ENCODE peak calls at places on chromosomes 5 and 9, in four cellular contexts. W, G, F and E are unnamed samples.

GRCh38 chr5:167582916-167583315 is 708.5 kb upstream of the WWC1 start:
- DNase-seq in W (no peak), F (no peak), G (no peak), E (no peak)

GRCh38 chr9:96395964-96396363 is 12.5 kb upstream of the SLC35D2 start:
- DNase-seq in W (no peak), F (no peak), G (peak), E (no peak)

GRCh38 chr5:179373101-179373934 is 28.1 kb upstream of the ADAMTS2 start:
- DNase-seq in G (no peak), F (no peak), W (no peak), E (no peak)

GRCh38 chr5:143569213-143569663 is 165.8 kb upstream of the NR3C1 start:
- DNase-seq in F (no peak), W (no peak), G (no peak), E (no peak)

GRCh38 chr5:141821430-141821925 is 56.7 kb downstream of the PCDH1 start:
- DNase-seq in G (peak), W (peak), F (peak), E (no peak)

GRCh38 chr5:107203231-107203630 is 467.5 kb downstream of the EFNA5 start:
- DNase-seq in W (no peak), F (no peak), G (no peak), E (no peak)

GRCh38 chr9:107637421-107638420 is 148.2 kb upstream of the KLF4 start:
- DNase-seq in G (peak), W (peak), F (no peak), E (peak)

GRCh38 chr5:109409061-109409843 is 522 bp downstream of the PJA2 start:
- DNase-seq in G (peak), W (peak), F (peak), E (peak)

GRCh38 chr5:121731377-121731776 is 120.3 kb upstream of the FTMT start:
- DNase-seq in G (no peak), F (no peak), W (no peak), E (no peak)

GRCh38 chr5:80825780-80826460 is 134.2 kb upstream of the RASGRF2 start:
- DNase-seq in W (no peak), G (no peak), F (no peak), E (no peak)

GRCh38 chr5:150352531-150353394 is 4.7 kb upstream of the TCOF1 start:
- DNase-seq in W (no peak), F (no peak), G (no peak), E (no peak)

GRCh38 chr5:123549256-123549904 is 37.4 kb downstream of the CSNK1G3 start:
- DNase-seq in W (no peak), F (no peak), G (no peak), E (peak)

GRCh38 chr5:115068239-115069086 is 101.2 kb downstream of the TRIM36 start:
- DNase-seq in F (peak), W (peak), G (no peak), E (peak)

GRCh38 chr9:114314881-114315722 is 7.8 kb upstream of the ORM1 start:
- DNase-seq in W (no peak), G (no peak), F (no peak), E (no peak)

GRCh38 chr5:53463909-53464621 is 16.4 kb upstream of the FST start:
- DNase-seq in F (no peak), W (no peak), G (no peak), E (no peak)

GRCh38 chr5:38783011-38783551 is 62.7 kb upstream of the OSMR start:
- DNase-seq in F (no peak), W (peak), G (no peak), E (no peak)

GRCh38 chr9:33229359-33230120 is 10.4 kb upstream of the SPINK4 start:
- DNase-seq in F (peak), W (no peak), G (no peak), E (no peak)

GRCh38 chr5:167626341-167627118 is 664.9 kb upstream of the WWC1 start:
- DNase-seq in G (peak), W (no peak), F (no peak), E (no peak)

GRCh38 chr5:43316421-43316820 is 3.2 kb upstream of the HMGCS1 start:
- DNase-seq in G (no peak), F (no peak), W (no peak), E (no peak)

GRCh38 chr5:114952876-114953275 is 216.8 kb downstream of the TRIM36 start:
- DNase-seq in G (no peak), W (no peak), F (no peak), E (no peak)

GRCh38 chr5:176545737-176546509 is 3.2 kb upstream of the CDHR2 start:
- DNase-seq in F (no peak), W (no peak), G (no peak), E (no peak)

GRCh38 chr9:121837113-121838010 is 185.9 kb downstream of the DAB2IP start:
- DNase-seq in F (no peak), W (no peak), G (no peak), E (no peak)

GRCh38 chr9:4424891-4425290 is 65.4 kb upstream of the SLC1A1 start:
- DNase-seq in F (no peak), G (no peak), W (no peak), E (no peak)

GRCh38 chr5:89728750-89729149 is 680.8 kb downstream of the CETN3 start:
- DNase-seq in W (no peak), G (no peak), F (no peak), E (no peak)

GRCh38 chr5:138918680-138919079 is 43.5 kb upstream of the LRRTM2 start:
- DNase-seq in F (no peak), W (no peak), G (no peak), E (no peak)

GRCh38 chr9:109098221-109098959 is 21.4 kb downstream of the TMEM245 start:
- DNase-seq in W (no peak), F (no peak), G (peak), E (no peak)

GRCh38 chr9:111962021-111962420 is 65.4 kb downstream of the UGCG start:
- DNase-seq in G (no peak), W (no peak), F (no peak), E (no peak)

GRCh38 chr5:57117601-57118000 is 56.3 kb upstream of the GPBP1 start:
- DNase-seq in G (no peak), W (no peak), F (no peak), E (no peak)

GRCh38 chr5:126339215-126339805 is 83.9 kb upstream of the GRAMD2B start:
- DNase-seq in W (peak), F (peak), G (peak), E (peak)

GRCh38 chr5:114358329-114358728 is 3.5 kb upstream of the KCNN2 start:
- DNase-seq in F (no peak), G (no peak), W (no peak), E (no peak)

GRCh38 chr5:130323804-130324454 is 419.7 kb downstream of the CHSY3 start:
- DNase-seq in G (no peak), F (no peak), W (no peak), E (peak)

GRCh38 chr5:67360047-67360446 is 163.4 kb upstream of the CD180 start:
- DNase-seq in F (no peak), G (no peak), W (no peak), E (no peak)

GRCh38 chr5:128007939-128008338 is 75.6 kb upstream of the SLC12A2 start:
- DNase-seq in W (no peak), F (no peak), G (no peak), E (no peak)

GRCh38 chr9:133396952-133397351 is 20.8 kb downstream of the STKLD1 start:
- DNase-seq in F (no peak), W (no peak), G (peak), E (no peak)

GRCh38 chr9:122053056-122053455 is 40.1 kb downstream of the TTLL11 start:
- DNase-seq in G (no peak), W (no peak), F (no peak), E (no peak)

GRCh38 chr9:95085861-95086563 is 231.5 kb downstream of the FANCC start:
- DNase-seq in W (no peak), G (no peak), F (no peak), E (no peak)

GRCh38 chr5:73336366-73336765 is 112.2 kb downstream of the FOXD1 start:
- DNase-seq in G (no peak), F (no peak), W (no peak), E (no peak)

DNA sequence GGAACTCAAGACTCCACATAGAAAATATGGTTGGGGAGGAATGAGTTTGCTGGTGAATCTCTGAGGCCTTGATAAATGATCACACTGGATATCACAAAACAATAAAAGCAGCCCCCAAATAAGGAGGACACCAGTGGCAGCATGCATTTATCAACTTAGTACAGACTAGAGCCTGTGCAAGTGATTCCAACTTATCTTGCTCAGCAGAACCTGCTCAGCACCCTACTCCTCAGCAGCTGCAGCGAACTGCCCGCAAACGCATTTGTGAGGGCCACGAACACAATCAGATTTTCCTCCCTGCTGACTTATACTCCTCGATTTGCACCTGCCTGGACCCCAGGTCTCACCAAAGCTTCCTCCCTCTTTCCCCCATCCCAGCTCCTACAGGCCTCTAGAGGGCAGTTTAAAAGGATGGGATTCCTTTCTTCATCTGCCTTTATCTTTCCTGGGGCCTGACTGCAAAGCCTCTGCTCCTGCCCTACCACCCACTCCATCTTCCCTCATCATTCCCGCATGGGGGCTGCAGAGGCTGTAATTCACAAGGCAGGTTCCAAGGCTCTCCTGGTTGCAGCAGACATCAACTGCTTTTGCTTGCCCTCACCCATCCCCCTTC is 41.2 kb downstream of the ANKS6 start:
- DNase-seq in G (no peak), W (no peak), F (no peak), E (no peak)
- TF ChIP-seq CTCF in G (peak), W (no peak), F (no peak), E (no peak)

DNA sequence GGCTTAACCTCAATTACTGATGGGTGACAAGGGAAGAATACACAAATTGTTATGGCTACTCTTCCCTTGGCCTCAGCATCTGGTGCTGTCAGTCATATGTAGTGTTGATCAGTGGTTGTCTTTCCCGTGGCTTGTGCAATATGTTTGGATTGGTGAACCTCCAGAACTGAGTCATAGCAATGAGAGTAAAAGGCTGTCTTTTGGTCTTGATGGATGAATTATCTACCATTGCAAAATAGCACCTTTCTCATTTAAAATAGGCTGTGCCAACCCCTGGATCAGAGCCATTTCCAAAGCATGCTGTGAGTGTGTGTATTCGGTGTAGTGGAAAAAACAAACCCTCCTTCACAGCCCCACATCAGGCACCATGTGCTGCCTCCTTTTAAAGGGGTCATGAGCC is 14.6 kb upstream of the F2R start:
- DNase-seq in F (no peak), G (no peak), W (no peak), E (no peak)
- TF ChIP-seq CTCF in F (no peak), G (no peak), W (no peak), E (no peak)

DNA sequence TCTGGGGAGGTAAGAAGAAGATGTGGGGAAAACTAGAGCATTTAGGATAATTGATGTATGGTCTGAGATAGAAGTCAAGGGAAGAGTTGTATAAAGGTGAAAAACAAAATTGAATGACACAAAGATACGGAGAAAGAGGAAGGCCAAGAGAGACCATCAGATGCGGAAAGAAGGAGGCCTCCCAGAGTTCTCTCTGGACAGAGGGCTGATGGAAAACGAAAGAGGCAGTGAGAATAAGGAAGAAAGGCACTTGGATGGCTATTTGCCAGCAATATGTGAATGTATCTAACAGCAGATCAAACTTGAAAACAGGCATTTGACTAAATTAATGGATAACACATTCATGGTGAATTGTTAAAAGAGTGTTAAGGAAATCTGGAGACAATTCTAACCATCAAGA is 2.4 kb upstream of the DOCK8 start:
- DNase-seq in F (no peak), W (no peak), G (no peak), E (no peak)
- TF ChIP-seq CTCF in F (no peak), W (no peak), G (no peak), E (no peak)

GRCh38 chr9:130430734-130431535 is 13.8 kb upstream of the ASS1 start:
- DNase-seq in G (no peak), W (no peak), F (no peak), E (no peak)

GRCh38 chr9:130433168-130433946 is 11.4 kb upstream of the ASS1 start:
- DNase-seq in F (no peak), W (no peak), G (peak), E (peak)

GRCh38 chr9:130432796-130433167 is 12.0 kb upstream of the ASS1 start:
- DNase-seq in F (no peak), G (peak), W (no peak), E (no peak)

GRCh38 chr9:130431536-130432303 is 13.0 kb upstream of the ASS1 start:
- DNase-seq in W (no peak), F (no peak), G (no peak), E (no peak)

GRCh38 chr9:130432362-130432761 is 12.4 kb upstream of the ASS1 start:
- DNase-seq in G (no peak), F (no peak), W (no peak), E (no peak)
- TF ChIP-seq CTCF in G (no peak), F (peak), W (peak), E (peak)

GRCh38 chr5:5063533-5063953 is 76.6 kb upstream of the ADAMTS16 start:
- DNase-seq in W (no peak), G (peak), F (no peak), E (no peak)
- TF ChIP-seq CTCF in W (peak), G (peak), F (peak), E (peak)

GRCh38 chr5:147509710-147510651 is at the start of gene DPYSL3:
- DNase-seq in F (peak), G (peak), W (no peak), E (peak)
- TF ChIP-seq CTCF in F (peak), G (peak), W (peak), E (no peak)

DNA sequence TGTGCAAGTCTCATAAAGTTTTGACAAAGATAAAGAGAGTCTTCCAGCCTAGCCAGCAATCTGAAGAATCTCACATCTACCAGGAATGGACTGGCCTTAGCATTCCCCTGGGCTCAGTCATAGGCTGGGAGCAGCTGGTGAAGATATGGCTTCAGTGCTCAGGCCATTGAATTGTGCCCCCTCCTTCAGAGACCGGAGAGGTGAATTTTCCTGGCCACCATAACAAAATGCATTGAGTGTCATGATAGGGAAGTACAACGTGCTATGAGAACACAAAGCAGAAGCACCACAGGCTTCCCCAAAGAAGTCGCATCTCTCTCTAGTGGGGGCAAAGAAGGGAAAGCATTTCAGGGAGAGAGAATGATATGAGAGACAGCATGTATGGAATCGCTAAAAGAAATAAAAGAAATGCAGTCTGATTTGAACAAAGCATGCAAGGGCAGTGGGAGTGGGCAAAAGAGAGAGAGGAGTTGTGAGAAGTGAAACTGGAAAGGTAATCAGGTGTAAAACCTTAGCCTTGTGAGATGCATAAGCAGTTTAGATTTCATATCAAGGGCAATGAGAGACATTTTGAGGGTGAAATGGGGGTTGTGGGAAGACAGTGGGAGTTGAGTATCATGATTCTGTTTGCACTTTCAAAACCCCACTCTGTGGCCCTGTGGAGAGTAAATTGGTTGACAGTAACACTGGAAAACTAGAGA is 57.1 kb upstream of the NMUR2 start:
- DNase-seq in W (no peak), F (no peak), G (no peak), E (no peak)
- TF ChIP-seq CTCF in W (no peak), F (no peak), G (no peak), E (no peak)

DNA sequence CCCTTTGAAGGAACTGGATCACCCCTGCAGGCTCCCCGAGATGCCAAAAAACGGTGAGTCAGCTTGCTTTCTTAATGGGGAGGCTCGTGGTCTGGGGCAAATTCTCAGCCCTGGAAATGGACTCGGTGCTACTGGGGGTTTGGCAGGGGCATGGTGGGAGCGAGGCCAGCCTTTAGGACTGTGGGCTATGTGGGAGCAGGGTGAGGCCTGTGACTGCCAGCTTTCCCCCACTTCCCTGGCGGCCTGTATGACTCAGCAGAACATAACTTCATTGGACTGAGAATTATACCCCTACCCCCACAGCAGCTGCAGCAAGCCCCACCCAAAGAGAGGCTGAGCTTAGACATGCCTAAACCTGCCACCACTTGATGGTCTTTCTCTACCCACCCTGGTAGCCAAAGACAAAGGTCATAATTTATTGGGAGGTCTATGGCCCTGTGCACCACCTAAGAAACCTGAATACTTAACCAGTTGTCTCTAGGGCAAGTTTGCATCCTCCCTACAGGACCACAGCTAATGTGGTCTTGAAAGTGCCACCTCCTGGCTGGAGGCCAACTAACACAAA is 325.3 kb downstream of the TLE1 start:
- DNase-seq in W (no peak), G (no peak), F (no peak), E (no peak)
- TF ChIP-seq CTCF in W (no peak), G (no peak), F (no peak), E (no peak)

GRCh38 chr5:78215972-78216371 is 78.5 kb downstream of the AP3B1 start:
- DNase-seq in G (no peak), W (no peak), F (no peak), E (no peak)
- TF ChIP-seq CTCF in G (no peak), W (no peak), F (no peak), E (no peak)

GRCh38 chr5:113047234-113047633 is 70.6 kb downstream of the DCP2 start:
- DNase-seq in F (peak), W (no peak), G (no peak), E (no peak)

GRCh38 chr5:113042491-113043243 is 66.1 kb downstream of the DCP2 start:
- DNase-seq in W (no peak), F (no peak), G (no peak), E (no peak)

GRCh38 chr5:113044776-113045175 is 68.2 kb downstream of the DCP2 start:
- DNase-seq in W (no peak), G (no peak), F (no peak), E (no peak)

GRCh38 chr5:113040672-113041071 is 64.1 kb downstream of the DCP2 start:
- DNase-seq in F (no peak), W (no peak), G (no peak), E (peak)

GRCh38 chr5:113043491-113043931 is 66.9 kb downstream of the DCP2 start:
- DNase-seq in G (peak), W (no peak), F (no peak), E (no peak)
- TF ChIP-seq CTCF in G (peak), W (peak), F (peak), E (peak)